ENCODE peak calls at places on chromosomes 12 and 14, in seven cellular contexts. C, Q, L, V, O, P and N are unnamed samples.

GRCh38 chr14:71592361-71592760 is 339.9 kb upstream of the RGS6 start:
- DNase-seq in C (no peak), Q (no peak), L (no peak), V (no peak), O (no peak), P (no peak), N (no peak)

GRCh38 chr12:57215668-57216013 is 953 bp upstream of the NXPH4 start:
- DNase-seq in C (no peak), Q (no peak), L (no peak), V (no peak), O (peak; percentile 68), P (no peak), N (no peak)

GRCh38 chr12:52956987-52957386 is 8.1 kb downstream of the KRT18 start:
- DNase-seq in C (no peak), Q (no peak), L (no peak), V (no peak), O (no peak), P (peak; percentile 43), N (no peak)

GRCh38 chr12:53751336-53752191 is at the start of gene CISTR:
- DNase-seq in C (peak; percentile 46), Q (no peak), L (no peak), V (peak; percentile 60), O (peak; percentile 75), P (peak; percentile 51), N (peak; percentile 41)

GRCh38 chr14:64725360-64725815 is 21.2 kb downstream of the PLEKHG3 start:
- DNase-seq in C (no peak), Q (peak; percentile 17), L (no peak), V (no peak), O (no peak), P (no peak), N (no peak)

GRCh38 chr14:52349731-52350130 is 35.6 kb downstream of the PTGER2 start:
- DNase-seq in C (no peak), Q (no peak), L (no peak), V (no peak), O (no peak), P (no peak), N (peak; percentile 23)

GRCh38 chr12:49588761-49589516 is 16.5 kb downstream of the FAM186B start:
- DNase-seq in C (peak; percentile 50), Q (peak; percentile 58), L (no peak), V (no peak), O (no peak), P (no peak), N (no peak)

GRCh38 chr12:121238086-121238485 is 28.2 kb downstream of the P2RX4 start:
- DNase-seq in C (no peak), Q (no peak), L (no peak), V (no peak), O (no peak), P (no peak), N (no peak)

GRCh38 chr12:104494816-104495158 is 38.0 kb downstream of the CHST11 start:
- DNase-seq in C (no peak), Q (no peak), L (peak; percentile 37), V (no peak), O (no peak), P (no peak), N (no peak)

GRCh38 chr12:62655524-62656160 is 189.0 kb downstream of the MON2 start:
- DNase-seq in C (no peak), Q (no peak), L (no peak), V (no peak), O (no peak), P (no peak), N (no peak)

GRCh38 chr14:92631098-92631497 is 117.3 kb downstream of the LGMN start:
- DNase-seq in C (no peak), Q (no peak), L (no peak), V (no peak), O (no peak), P (no peak), N (no peak)

GRCh38 chr12:53324113-53324778 is 2.8 kb upstream of the AAAS start:
- DNase-seq in C (no peak), Q (peak; percentile 28), L (no peak), V (peak; percentile 58), O (peak; percentile 76), P (peak; percentile 89), N (peak; percentile 41)

GRCh38 chr14:98928418-98928817 is 343.6 kb downstream of the BCL11B start:
- DNase-seq in C (no peak), Q (no peak), L (no peak), V (no peak), O (no peak), P (no peak), N (no peak)

GRCh38 chr14:99270491-99271287 is 1.3 kb downstream of the BCL11B start:
- DNase-seq in C (no peak), Q (no peak), L (no peak), V (no peak), O (no peak), P (no peak), N (peak; percentile 44)

GRCh38 chr14:69535230-69535848 is 39.3 kb downstream of the CCDC177 start:
- DNase-seq in C (no peak), Q (no peak), L (peak; percentile 70), V (no peak), O (no peak), P (no peak), N (no peak)

GRCh38 chr12:40614923-40615322 is 77.3 kb upstream of the CNTN1 start:
- DNase-seq in C (no peak), Q (no peak), L (no peak), V (no peak), O (no peak), P (peak; percentile 61), N (no peak)

GRCh38 chr14:91303091-91303923 is 58.8 kb upstream of the GPR68 start:
- DNase-seq in C (peak; percentile 72), Q (peak; percentile 57), L (peak; percentile 41), V (peak; percentile 41), O (peak; percentile 92), P (peak; percentile 49), N (no peak)

GRCh38 chr14:69081271-69081670 is 71.6 kb downstream of the DCAF5 start:
- DNase-seq in C (no peak), Q (no peak), L (no peak), V (no peak), O (no peak), P (no peak), N (no peak)

GRCh38 chr14:60867503-60868172 is 113.2 kb downstream of the TRMT5 start:
- DNase-seq in C (no peak), Q (no peak), L (no peak), V (no peak), O (no peak), P (no peak), N (no peak)

GRCh38 chr12:71888521-71888920 is 49.0 kb downstream of the TBC1D15 start:
- DNase-seq in C (no peak), Q (no peak), L (peak; percentile 22), V (no peak), O (no peak), P (no peak), N (no peak)

GRCh38 chr12:116520801-116521471 is 38.2 kb upstream of the MAP1LC3B2 start:
- DNase-seq in C (no peak), Q (no peak), L (peak; percentile 61), V (no peak), O (no peak), P (no peak), N (no peak)

GRCh38 chr12:50914872-50915484 is 37.4 kb upstream of the HIGD1C start:
- DNase-seq in C (no peak), Q (no peak), L (no peak), V (no peak), O (no peak), P (no peak), N (no peak)

GRCh38 chr14:53355581-53356112 is 202.5 kb upstream of the DDHD1 start:
- DNase-seq in C (no peak), Q (no peak), L (peak; percentile 50), V (no peak), O (no peak), P (no peak), N (no peak)

DNA sequence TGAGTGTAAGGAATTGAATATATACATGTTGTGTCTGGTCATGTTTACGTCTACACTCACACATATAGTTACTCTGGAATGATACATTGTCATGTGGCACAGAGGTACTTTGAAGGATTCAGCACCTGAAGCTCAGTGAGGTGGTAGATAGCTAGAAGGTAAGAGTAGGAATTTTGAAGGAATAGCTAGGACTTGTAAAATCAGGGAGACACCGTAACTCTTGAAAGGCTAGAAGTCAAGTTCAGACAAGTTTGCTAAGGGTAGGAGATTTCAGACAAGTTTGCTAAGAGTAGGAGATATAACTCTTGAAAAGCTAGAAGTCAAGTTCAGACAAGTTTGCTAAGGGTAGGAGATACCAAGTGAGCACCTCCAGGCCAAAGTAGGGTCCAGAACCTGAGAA is 14.0 kb upstream of the NRXN3 start:
- DNase-seq in C (no peak), Q (no peak), L (no peak), V (no peak), O (no peak), P (no peak), N (no peak)
- TF ChIP-seq CTCF in C (no peak), Q (no peak), L (no peak), V (no peak), O (no peak), P (no peak), N (no peak)

GRCh38 chr12:66044731-66045130 is 85.8 kb downstream of the LLPH start:
- DNase-seq in C (no peak), Q (no peak), L (peak; percentile 57), V (no peak), O (no peak), P (no peak), N (no peak)
- TF ChIP-seq CTCF in C (no peak), Q (no peak), L (peak; percentile 1), V (no peak), O (no peak), P (no peak), N (no peak)

GRCh38 chr12:13204428-13204827 is 7.9 kb downstream of the EMP1 start:
- DNase-seq in C (no peak), Q (no peak), L (no peak), V (no peak), O (no peak), P (no peak), N (no peak)

GRCh38 chr12:13206560-13206897 is 10.0 kb downstream of the EMP1 start:
- DNase-seq in C (no peak), Q (no peak), L (no peak), V (no peak), O (no peak), P (peak; percentile 25), N (no peak)

GRCh38 chr12:13205809-13206559 is 9.5 kb downstream of the EMP1 start:
- DNase-seq in C (no peak), Q (no peak), L (peak; percentile 98), V (no peak), O (no peak), P (no peak), N (no peak)

GRCh38 chr12:13200841-13201240 is 4.3 kb downstream of the EMP1 start:
- DNase-seq in C (no peak), Q (no peak), L (no peak), V (no peak), O (no peak), P (no peak), N (no peak)

GRCh38 chr12:13203028-13203922 is 6.7 kb downstream of the EMP1 start:
- DNase-seq in C (peak; percentile 58), Q (peak; percentile 62), L (peak; percentile 64), V (peak; percentile 50), O (peak; percentile 22), P (peak; percentile 6), N (no peak)
- TF ChIP-seq CTCF in C (peak; percentile 53), Q (peak; percentile 52), L (peak; percentile 27), V (peak; percentile 28), O (no peak), P (no peak), N (no peak)

DNA sequence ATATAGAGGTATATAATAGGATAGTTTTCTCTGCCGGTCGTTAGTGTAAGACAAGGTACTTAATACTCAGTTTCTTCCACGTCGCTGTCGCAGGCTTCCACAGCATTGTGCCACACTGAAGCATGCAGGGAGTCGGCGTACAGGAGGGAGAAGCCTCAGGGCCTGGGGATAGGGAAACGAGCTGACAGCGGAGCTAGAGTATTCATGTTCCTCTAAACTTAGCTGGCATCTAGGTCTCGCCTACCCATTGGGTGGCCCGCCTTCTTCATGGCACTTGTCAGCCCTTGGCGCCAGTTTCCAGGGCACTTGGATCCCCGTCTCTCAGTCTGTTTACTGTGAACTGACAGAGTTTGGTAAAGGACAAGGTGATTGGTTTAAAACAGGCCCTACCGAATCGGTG is 73.6 kb downstream of the GNS start:
- DNase-seq in C (no peak), Q (no peak), L (no peak), V (no peak), O (no peak), P (no peak), N (no peak)
- TF ChIP-seq CTCF in C (no peak), Q (no peak), L (no peak), V (no peak), O (no peak), P (no peak), N (no peak)